ENCODE peak calls at places on chromosomes 16 and 17, in five cellular contexts. V, J, S, P and F are unnamed samples.

GRCh38 chr17:62750502-62751349 is 57.4 kb downstream of the MARCHF10 start:
- DNase-seq in V (no peak), J (no peak), S (no peak), P (no peak), F (peak)

GRCh38 chr17:57455063-57455914 is 199.0 kb downstream of the MSI2 start:
- DNase-seq in V (no peak), J (no peak), S (no peak), P (peak), F (no peak)

GRCh38 chr16:85202631-85203461 is 90.6 kb upstream of the CIBAR2 start:
- DNase-seq in V (no peak), J (no peak), S (no peak), P (no peak), F (no peak)

GRCh38 chr17:79624658-79625478 is 14.0 kb upstream of the RBFOX3 start:
- DNase-seq in V (no peak), J (no peak), S (no peak), P (no peak), F (no peak)

GRCh38 chr16:12141073-12141472 is 164.5 kb downstream of the SNX29 start:
- DNase-seq in V (no peak), J (no peak), S (no peak), P (no peak), F (no peak)

GRCh38 chr16:67086829-67087228 is 22.9 kb upstream of the PHAF1 start:
- DNase-seq in V (no peak), J (no peak), S (no peak), P (no peak), F (no peak)

GRCh38 chr17:63550816-63551639 is 751 bp downstream of the DCAF7 start:
- DNase-seq in V (no peak), J (no peak), S (peak), P (no peak), F (peak)

GRCh38 chr16:21590287-21590686 is 9.1 kb upstream of the METTL9 start:
- DNase-seq in V (no peak), J (no peak), S (no peak), P (no peak), F (no peak)

GRCh38 chr17:61250335-61250890 is 149.2 kb upstream of the TBX2 start:
- DNase-seq in V (no peak), J (no peak), S (peak), P (no peak), F (no peak)

GRCh38 chr16:88420496-88420895 is 32.6 kb upstream of the ZFPM1 start:
- DNase-seq in V (no peak), J (no peak), S (no peak), P (no peak), F (no peak)

GRCh38 chr16:72658888-72659717 is 388.8 kb downstream of the ZFHX3 start:
- DNase-seq in V (no peak), J (no peak), S (no peak), P (no peak), F (no peak)

GRCh38 chr16:85574672-85575475 is 38.2 kb upstream of the GSE1 start:
- DNase-seq in V (no peak), J (no peak), S (no peak), P (no peak), F (no peak)

GRCh38 chr17:61680921-61681320 is 89.9 kb upstream of the NACA2 start:
- DNase-seq in V (no peak), J (no peak), S (no peak), P (no peak), F (no peak)

GRCh38 chr17:27531469-27531948 is 75.3 kb downstream of the KSR1 start:
- DNase-seq in V (no peak), J (no peak), S (no peak), P (peak), F (no peak)

GRCh38 chr16:30893082-30893743 is 664 bp downstream of the BCL7C start:
- DNase-seq in V (no peak), J (no peak), S (no peak), P (no peak), F (peak)

GRCh38 chr17:31211352-31212012 is 85.6 kb downstream of the OMG start:
- DNase-seq in V (no peak), J (no peak), S (no peak), P (no peak), F (no peak)

GRCh38 chr17:81580481-81580880 is 28.3 kb upstream of the FAAP100 start:
- DNase-seq in V (no peak), J (no peak), S (no peak), P (no peak), F (no peak)